ENCODE peak calls at places on chromosome 17, in ten cellular contexts. S is hepatocyte, H is transverse colon, B is IMR-90, U is left ventricle myocardium inferior, J is sigmoid colon, A is A549, L is PC-9, E is stomach, N is OCI-LY7. Z is an unnamed sample.

GRCh38 chr17:58354541-58355216 is 2.7 kb upstream of the SUPT4H1 start:
- DNase-seq in N (no peak), U (no peak), E (no peak), S (no peak), B (no peak), J (no peak), H (no peak), A (no peak), L (no peak), Z (no peak)

GRCh38 chr17:42623732-42624596 is 14.5 kb downstream of the TUBG1 start:
- DNase-seq in B (peak; percentile 38), S (peak; percentile 23), A (peak; percentile 80), N (no peak), L (peak; percentile 64), U (no peak), H (peak; percentile 42), E (peak; percentile 81), J (no peak), Z (no peak)

GRCh38 chr17:10471853-10472252 is 2.5 kb upstream of the MYH4 start:
- DNase-seq in N (no peak), U (no peak), J (no peak), E (no peak), B (peak; percentile 3), A (no peak), L (no peak), S (peak; percentile 13), H (no peak), Z (no peak)

GRCh38 chr17:82055023-82055964 is 3.6 kb downstream of the GPS1 start:
- DNase-seq in L (no peak), H (no peak), B (no peak), S (no peak), E (no peak), U (no peak), N (no peak), J (no peak), A (no peak), Z (peak; percentile 49)

GRCh38 chr17:38578229-38578628 is 27.5 kb downstream of the SRCIN1 start:
- DNase-seq in E (no peak), J (no peak), U (no peak), S (no peak), L (no peak), A (no peak), B (no peak), N (no peak), H (no peak), Z (no peak)

GRCh38 chr17:53353919-53354351 is 468.8 kb upstream of the KIF2B start:
- DNase-seq in B (no peak), A (no peak), J (peak; percentile 78), L (no peak), H (peak; percentile 22), U (no peak), E (peak; percentile 52), S (peak; percentile 43), N (no peak), Z (no peak)

GRCh38 chr17:33968350-33969044 is 286.6 kb upstream of the CCL2 start:
- DNase-seq in S (no peak), E (no peak), U (no peak), H (no peak), A (peak; percentile 18), B (no peak), L (no peak), J (no peak), N (peak; percentile 21), Z (no peak)

GRCh38 chr17:10096556-10096955 is 101.8 kb downstream of the GAS7 start:
- DNase-seq in E (no peak), A (no peak), B (no peak), U (no peak), S (no peak), H (no peak), N (no peak), L (no peak), J (peak; percentile 53), Z (no peak)

GRCh38 chr17:63349478-63350000 is 96.6 kb downstream of the CYB561 start:
- DNase-seq in H (no peak), L (no peak), N (no peak), J (no peak), S (no peak), E (no peak), U (no peak), A (no peak), B (peak; percentile 75), Z (no peak)

GRCh38 chr17:12899604-12900003 is 110.3 kb downstream of the ARHGAP44 start:
- DNase-seq in N (no peak), U (no peak), A (no peak), S (no peak), E (no peak), L (no peak), B (no peak), H (no peak), J (no peak), Z (no peak)

GRCh38 chr17:55053855-55054254 is 85.3 kb downstream of the STXBP4 start:
- DNase-seq in S (no peak), B (peak; percentile 13), E (no peak), H (no peak), L (no peak), U (no peak), N (peak; percentile 20), A (peak; percentile 8), J (no peak), Z (peak; percentile 58)

GRCh38 chr17:34736611-34737010 is 157.2 kb downstream of the TMEM132E start:
- DNase-seq in A (no peak), B (no peak), U (no peak), S (no peak), L (no peak), E (peak; percentile 4), N (no peak), H (no peak), J (peak; percentile 41), Z (no peak)

GRCh38 chr17:74117087-74117486 is 86.4 kb upstream of the RPL38 start:
- DNase-seq in E (no peak), S (no peak), N (no peak), B (no peak), J (peak; percentile 34), A (no peak), H (no peak), U (no peak), L (no peak), Z (no peak)

GRCh38 chr17:20226814-20227482 is 217.8 kb downstream of the SPECC1 start:
- DNase-seq in J (peak; percentile 90), H (peak; percentile 81), U (peak; percentile 85), L (peak; percentile 76), S (peak; percentile 87), B (peak; percentile 83), E (peak; percentile 82), A (peak; percentile 80), N (peak; percentile 59), Z (peak; percentile 84)

GRCh38 chr17:65572581-65573282 is 11.3 kb upstream of the AXIN2 start:
- DNase-seq in S (no peak), E (no peak), U (no peak), A (no peak), H (no peak), B (no peak), L (no peak), N (no peak), J (no peak), Z (no peak)

GRCh38 chr17:34641368-34641767 is 62.0 kb downstream of the TMEM132E start:
- DNase-seq in A (no peak), N (no peak), E (no peak), L (no peak), S (no peak), B (no peak), J (no peak), U (no peak), H (no peak), Z (no peak)

GRCh38 chr17:10614536-10615155 is 42.5 kb downstream of the MYH3 start:
- DNase-seq in H (peak; percentile 36), U (no peak), S (peak; percentile 77), B (peak; percentile 51), J (no peak), N (peak; percentile 54), E (no peak), A (peak; percentile 61), L (peak; percentile 42), Z (peak; percentile 80)

DNA sequence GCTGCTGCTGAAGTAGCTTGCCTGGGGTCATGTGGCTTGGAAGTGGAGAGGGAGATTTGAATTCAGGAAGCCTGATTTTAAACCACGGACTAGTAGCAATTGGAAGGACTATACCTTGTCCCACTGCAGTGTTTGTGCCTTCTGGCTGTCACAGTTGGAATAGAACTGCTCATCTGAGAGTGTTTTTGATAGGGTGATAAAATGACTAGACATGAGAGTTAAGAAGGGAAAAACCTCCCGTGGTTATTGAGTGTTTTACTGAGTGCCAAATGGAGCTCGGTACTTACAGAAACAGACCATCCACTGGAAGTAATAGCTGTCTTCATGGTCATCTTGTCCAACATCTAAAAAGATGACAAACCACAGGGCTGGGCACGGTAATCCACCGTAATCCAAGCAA is 70.4 kb downstream of the MSI2 start:
- DNase-seq in J (no peak), A (no peak), L (no peak), H (no peak), E (no peak), B (no peak), S (no peak), N (no peak), U (no peak), Z (no peak)
- H3K27ac ChIP-seq in J (no peak overlapping the region), A (no peak overlapping the region), L (no peak overlapping the region), H (no peak overlapping the region), E (no peak overlapping the region), B (no peak overlapping the region), S (peak overlapping the region; percentile 70), N (no peak overlapping the region), U (peak overlapping the region; percentile 18), Z (no peak overlapping the region)

DNA sequence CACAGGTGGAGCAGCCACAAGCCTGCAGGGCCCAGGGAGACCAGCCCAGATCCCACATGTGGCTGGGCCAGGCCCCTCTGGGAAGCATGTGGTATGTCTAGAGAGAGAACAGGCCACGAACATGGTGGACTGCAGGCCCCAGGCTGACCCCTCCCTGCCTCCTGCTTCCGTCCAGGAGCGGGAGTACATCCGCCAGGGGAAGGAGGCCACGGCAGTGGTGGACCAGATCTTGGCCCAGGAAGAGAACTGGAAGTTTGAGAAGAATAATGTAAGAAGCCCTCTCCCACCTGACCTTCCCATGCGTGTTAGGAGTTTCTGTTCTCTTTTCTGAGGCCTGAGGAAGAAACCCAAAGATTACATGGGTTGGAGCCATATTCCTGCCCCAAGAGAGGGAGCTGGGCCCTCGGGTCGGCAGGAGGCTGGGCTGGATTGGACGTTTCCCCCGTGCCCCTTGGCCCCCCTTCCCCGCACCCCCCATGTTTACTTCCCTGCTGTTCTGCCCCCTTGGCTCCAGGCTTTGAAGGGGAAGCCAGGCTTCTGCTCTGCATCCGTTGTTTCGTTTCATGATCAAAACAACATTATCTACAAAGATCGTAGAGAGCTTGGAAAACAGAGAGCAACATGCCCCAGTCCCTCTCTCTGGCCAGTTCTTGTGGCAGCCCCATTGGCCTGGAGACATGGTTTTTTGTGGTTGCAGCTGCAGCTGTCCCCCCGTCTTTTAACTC is 5.7 kb upstream of the TCAP start:
- DNase-seq in E (no peak), U (no peak), S (no peak), N (no peak), L (no peak), J (no peak), B (no peak), H (no peak), A (no peak), Z (no peak)
- H3K27ac ChIP-seq in E (peak overlapping the region; percentile 55), U (peak overlapping the region; percentile 97), S (no peak overlapping the region), N (no peak overlapping the region), L (no peak overlapping the region), J (peak overlapping the region; percentile 59), B (no peak overlapping the region), H (peak overlapping the region; percentile 48), A (no peak overlapping the region), Z (no peak overlapping the region)

GRCh38 chr17:40176409-40177110 is 710 bp upstream of the RAPGEFL1 start:
- DNase-seq in L (no peak), J (no peak), E (peak; percentile 60), U (no peak), A (no peak), B (no peak), H (peak; percentile 89), S (peak; percentile 78), N (no peak), Z (no peak)
- H3K27ac ChIP-seq in L (no peak overlapping the region), J (no peak overlapping the region), E (peak overlapping the region; percentile 77), U (no peak overlapping the region), A (no peak overlapping the region), B (no peak overlapping the region), H (peak overlapping the region; percentile 90), S (peak overlapping the region; percentile 93), N (no peak overlapping the region), Z (no peak overlapping the region)

GRCh38 chr17:46194393-46195216 is 1.4 kb upstream of the KANSL1 start:
- DNase-seq in E (no peak), H (no peak), U (no peak), J (no peak), B (peak; percentile 59), A (peak; percentile 60), S (peak; percentile 62), L (no peak), N (peak; percentile 73), Z (peak; percentile 69)
- H3K27ac ChIP-seq in E (peak overlapping the region; percentile 99), H (peak overlapping the region; percentile 100), U (peak overlapping the region; percentile 100), J (peak overlapping the region; percentile 100), B (peak overlapping the region; percentile 14), A (peak overlapping the region; percentile 90), S (peak overlapping the region; percentile 98), L (peak overlapping the region; percentile 66), N (peak overlapping the region; percentile 84), Z (peak overlapping the region; percentile 91)